ENCODE peak calls at places on chromosomes 7 and 10, in four cellular contexts. C is nucleus accumbens, D is fibroblast of the aortic adventitia, O is foreskin fibroblast. S is an unnamed sample.

GRCh38 chr10:44589181-44589884 is 204.4 kb upstream of the CXCL12 start:
- DNase-seq in C (no peak), D (no peak), O (no peak), S (no peak)

GRCh38 chr7:140661124-140661523 is 11.6 kb upstream of the ADCK2 start:
- DNase-seq in C (no peak), D (no peak), O (peak; percentile 55), S (no peak)

GRCh38 chr10:119724630-119725549 is 960 bp upstream of the INPP5F start:
- DNase-seq in C (no peak), D (peak; percentile 27), O (peak; percentile 59), S (peak; percentile 29)

GRCh38 chr10:27658788-27659187 is 86.8 kb downstream of the MKX start:
- DNase-seq in C (no peak), D (peak; percentile 12), O (peak; percentile 84), S (no peak)

GRCh38 chr7:135459076-135459475 is 50.8 kb downstream of the CNOT4 start:
- DNase-seq in C (no peak), D (no peak), O (no peak), S (no peak)

GRCh38 chr7:92446869-92447238 is 428 bp upstream of the GATAD1 start:
- DNase-seq in C (peak; percentile 35), D (no peak), O (no peak), S (no peak)

GRCh38 chr10:77313066-77313750 is 324.4 kb downstream of the KCNMA1 start:
- DNase-seq in C (no peak), D (no peak), O (peak; percentile 76), S (no peak)

GRCh38 chr10:110918633-110919348 is at the start of gene BBIP1:
- DNase-seq in C (peak; percentile 83), D (peak; percentile 100), O (peak; percentile 100), S (peak; percentile 100)

GRCh38 chr7:142098004-142098403 is 13.5 kb upstream of the MGAM2 start:
- DNase-seq in C (no peak), D (no peak), O (no peak), S (no peak)

GRCh38 chr10:78374331-78375028 is 340.8 kb downstream of the RPS24 start:
- DNase-seq in C (no peak), D (no peak), O (no peak), S (no peak)

GRCh38 chr7:101128040-101128834 is 1.3 kb downstream of the SERPINE1 start:
- DNase-seq in C (no peak), D (peak; percentile 32), O (peak; percentile 51), S (peak; percentile 66)

GRCh38 chr10:77377034-77377433 is 260.6 kb downstream of the KCNMA1 start:
- DNase-seq in C (no peak), D (no peak), O (no peak), S (no peak)

GRCh38 chr10:49606981-49607535 is 3.1 kb upstream of the SLC18A3 start:
- DNase-seq in C (no peak), D (peak; percentile 70), O (peak; percentile 84), S (peak; percentile 89)

GRCh38 chr7:22920664-22921063 is 93.3 kb downstream of the HYCC1 start:
- DNase-seq in C (no peak), D (no peak), O (peak; percentile 60), S (no peak)

GRCh38 chr7:30148951-30149459 is 14.2 kb downstream of the MTURN start:
- DNase-seq in C (no peak), D (no peak), O (no peak), S (no peak)

GRCh38 chr10:98340946-98341345 is 73.0 kb upstream of the LOXL4 start:
- DNase-seq in C (no peak), D (peak; percentile 67), O (peak; percentile 56), S (peak; percentile 39)

GRCh38 chr10:17228081-17229015 is at the start of gene VIM:
- DNase-seq in C (peak; percentile 37), D (peak; percentile 95), O (peak; percentile 100), S (peak; percentile 96)

GRCh38 chr10:103872137-103872933 is 17.0 kb upstream of the SH3PXD2A start:
- DNase-seq in C (no peak), D (no peak), O (peak; percentile 74), S (no peak)

GRCh38 chr10:79098596-79099015 is 29.8 kb downstream of the ZMIZ1 start:
- DNase-seq in C (no peak), D (no peak), O (peak; percentile 30), S (no peak)

GRCh38 chr7:12321248-12321647 is 82.4 kb downstream of the VWDE start:
- DNase-seq in C (no peak), D (peak; percentile 31), O (peak; percentile 40), S (no peak)